ENCODE peak calls at places on chromosomes 2 and 18, in nine cellular contexts. P is psoas muscle, K is neural progenitor cell, J is fibroblast of the aortic adventitia, Y is IMR-90, W is tibial artery, H is AG09309, F is dorsolateral prefrontal cortex, D is Peyer's patch. L is an unnamed sample.
A peak's percentile ranks its signal among the peaks of the same experiment; 100 is the strongest.

GRCh38 chr2:158889135-158889853 is 79.1 kb upstream of the TANC1 start:
- DNase-seq in P (no peak), K (no peak), J (no peak), Y (no peak), W (no peak), H (no peak), F (no peak), D (no peak), L (no peak)

GRCh38 chr2:127582863-127583861 is 47.7 kb downstream of the MYO7B start:
- DNase-seq in P (no peak), K (no peak), J (no peak), Y (no peak), W (no peak), H (no peak), F (no peak), D (peak; percentile 34), L (no peak)

GRCh38 chr2:189982777-189983394 is 79.6 kb downstream of the MSTN start:
- DNase-seq in P (no peak), K (peak; percentile 11), J (peak; percentile 4), Y (no peak), W (no peak), H (no peak), F (no peak), D (no peak), L (peak; percentile 7)

GRCh38 chr2:135798275-135798705 is 38.7 kb downstream of the LCT start:
- DNase-seq in P (no peak), K (no peak), J (no peak), Y (no peak), W (no peak), H (no peak), F (no peak), D (no peak), L (no peak)

GRCh38 chr2:180890781-180891180 is 89.6 kb upstream of the UBE2E3 start:
- DNase-seq in P (no peak), K (no peak), J (peak; percentile 42), Y (peak; percentile 1), W (no peak), H (no peak), F (no peak), D (no peak), L (peak; percentile 23)

GRCh38 chr2:181178130-181178529 is 197.7 kb downstream of the UBE2E3 start:
- DNase-seq in P (no peak), K (no peak), J (no peak), Y (no peak), W (no peak), H (no peak), F (no peak), D (no peak), L (no peak)

GRCh38 chr18:74412106-74412880 is 44.8 kb downstream of the DIPK1C start:
- DNase-seq in P (no peak), K (peak; percentile 84), J (no peak), Y (no peak), W (no peak), H (no peak), F (peak; percentile 26), D (peak; percentile 26), L (no peak)

GRCh38 chr2:98891591-98891990 is 44.4 kb downstream of the CRACDL start:
- DNase-seq in P (no peak), K (no peak), J (no peak), Y (no peak), W (no peak), H (no peak), F (no peak), D (no peak), L (no peak)

GRCh38 chr2:20366672-20367116 is 16.1 kb upstream of the PUM2 start:
- DNase-seq in P (no peak), K (no peak), J (no peak), Y (peak; percentile 63), W (no peak), H (no peak), F (no peak), D (no peak), L (no peak)

GRCh38 chr2:79432731-79433146 is 80.1 kb upstream of the CTNNA2 start:
- DNase-seq in P (no peak), K (peak; percentile 56), J (no peak), Y (no peak), W (no peak), H (no peak), F (peak; percentile 4), D (no peak), L (no peak)

GRCh38 chr2:25041307-25041927 is 459 bp upstream of the EFR3B start:
- DNase-seq in P (peak; percentile 39), K (peak; percentile 88), J (peak; percentile 23), Y (peak; percentile 32), W (peak; percentile 74), H (no peak), F (peak; percentile 56), D (peak; percentile 66), L (peak; percentile 36)

GRCh38 chr2:128412181-128412871 is 93.7 kb upstream of the HS6ST1 start:
- DNase-seq in P (no peak), K (no peak), J (no peak), Y (no peak), W (peak; percentile 42), H (no peak), F (no peak), D (peak; percentile 34), L (no peak)

GRCh38 chr18:60421356-60422118 is 49.0 kb upstream of the MC4R start:
- DNase-seq in P (no peak), K (no peak), J (no peak), Y (no peak), W (no peak), H (no peak), F (no peak), D (no peak), L (no peak)

GRCh38 chr2:48600204-48600813 is 17.3 kb upstream of the GTF2A1L start:
- DNase-seq in P (no peak), K (peak; percentile 54), J (peak; percentile 57), Y (peak; percentile 67), W (no peak), H (no peak), F (peak; percentile 6), D (no peak), L (peak; percentile 70)

GRCh38 chr2:218026244-218026643 is 23.4 kb upstream of the TNS1 start:
- DNase-seq in P (no peak), K (no peak), J (no peak), Y (no peak), W (peak; percentile 16), H (no peak), F (no peak), D (peak; percentile 26), L (no peak)

GRCh38 chr2:237269121-237269875 is 144.7 kb downstream of the COL6A3 start:
- DNase-seq in P (no peak), K (no peak), J (no peak), Y (peak; percentile 44), W (no peak), H (no peak), F (no peak), D (no peak), L (no peak)

GRCh38 chr2:75500633-75501032 is 60.1 kb downstream of the EVA1A start:
- DNase-seq in P (no peak), K (no peak), J (no peak), Y (peak; percentile 54), W (no peak), H (no peak), F (no peak), D (no peak), L (no peak)

GRCh38 chr2:200042944-200043343 is 87.6 kb downstream of the MAIP1 start:
- DNase-seq in P (no peak), K (no peak), J (peak; percentile 17), Y (peak; percentile 89), W (no peak), H (no peak), F (no peak), D (no peak), L (no peak)

GRCh38 chr18:58668897-58669296 is 2.4 kb upstream of the MALT1 start:
- DNase-seq in P (no peak), K (no peak), J (no peak), Y (peak; percentile 80), W (no peak), H (no peak), F (no peak), D (no peak), L (peak; percentile 33)

GRCh38 chr2:27217173-27218121 is at the start of gene CAD:
- DNase-seq in P (peak; percentile 88), K (peak; percentile 96), J (peak; percentile 74), Y (peak; percentile 75), W (peak; percentile 93), H (no peak), F (peak; percentile 89), D (peak; percentile 94), L (peak; percentile 84)

GRCh38 chr2:12014088-12014960 is 267.9 kb downstream of the LPIN1 start:
- DNase-seq in P (no peak), K (no peak), J (peak; percentile 54), Y (peak; percentile 70), W (peak; percentile 67), H (peak; percentile 68), F (no peak), D (no peak), L (no peak)
- TF ChIP-seq CTCF in P (no peak), K (no peak), J (no peak), Y (no peak), W (no peak), H (no peak), F (no peak), D (no peak), L (no peak)

DNA sequence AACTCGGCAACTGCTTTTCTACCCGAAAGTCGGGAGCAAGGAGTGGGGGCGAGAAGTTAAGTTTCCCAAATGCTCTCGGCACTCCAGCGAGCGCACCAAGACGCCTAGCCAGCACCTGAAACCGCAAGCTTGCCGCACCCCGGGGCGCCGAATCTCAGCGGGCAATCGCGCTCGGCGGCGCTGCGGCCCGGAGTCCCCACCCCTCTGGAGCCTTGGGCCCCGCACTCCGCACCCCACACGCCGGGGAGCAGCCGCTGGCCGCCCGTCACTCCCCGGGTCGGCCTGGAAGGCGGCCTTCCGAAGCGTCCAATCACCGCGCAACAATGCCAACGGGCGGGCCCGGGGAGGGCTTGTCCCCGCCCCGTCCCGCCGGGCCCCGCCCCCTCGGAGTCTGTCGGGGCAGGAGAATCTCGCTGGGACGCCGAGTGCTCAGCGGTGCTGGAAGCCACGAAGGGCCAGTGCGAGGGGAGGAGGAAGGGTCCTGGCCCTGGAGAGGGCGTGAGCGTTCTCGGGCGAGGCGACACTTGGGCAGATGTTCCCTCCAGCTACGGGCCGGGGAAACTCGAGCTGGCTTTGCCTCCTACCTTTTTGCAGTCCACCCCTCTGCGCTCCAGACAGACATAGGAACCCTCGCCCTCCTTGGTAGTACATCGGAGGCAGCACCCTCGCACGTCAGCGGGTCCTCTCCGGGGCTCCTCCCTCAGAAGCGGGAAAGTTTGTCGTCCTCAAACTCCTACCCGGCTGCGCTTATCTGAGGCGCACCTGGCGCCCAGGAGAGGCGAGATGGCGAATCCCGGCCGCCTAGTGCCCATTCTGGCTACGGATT is 1.1 kb upstream of the ZBTB7C start:
- DNase-seq in P (peak; percentile 94), K (peak; percentile 95), J (peak; percentile 69), Y (peak; percentile 72), W (peak; percentile 96), H (no peak), F (peak; percentile 75), D (peak; percentile 91), L (peak; percentile 80)
- H3K4me3 ChIP-seq in P (peak overlapping the region; percentile 86), K (peak overlapping the region; percentile 82), J (peak overlapping the region; percentile 78), Y (peak overlapping the region; percentile 49), W (peak overlapping the region; percentile 92), H (peak overlapping the region; percentile 66), F (peak overlapping the region; percentile 80), D (peak overlapping the region; percentile 51), L (peak overlapping the region; percentile 68)

GRCh38 chr2:86518498-86518897 is 44.7 kb downstream of the CHMP3 start:
- DNase-seq in P (no peak), K (peak; percentile 43), J (peak; percentile 26), Y (no peak), W (no peak), H (no peak), F (peak; percentile 23), D (no peak), L (peak; percentile 39)
- TF ChIP-seq CTCF in P (peak; percentile 23), K (peak; percentile 44), J (peak; percentile 51), Y (peak; percentile 29), W (peak; percentile 11), H (peak; percentile 50), F (peak; percentile 72), D (peak; percentile 31), L (peak; percentile 54)

GRCh38 chr2:197209274-197209673 is 101.3 kb downstream of the ANKRD44 start:
- DNase-seq in P (no peak), K (no peak), J (no peak), Y (no peak), W (no peak), H (no peak), F (no peak), D (no peak), L (no peak)
- H3K4me3 ChIP-seq in P (no peak overlapping the region), K (no peak overlapping the region), J (no peak overlapping the region), Y (no peak overlapping the region), W (no peak overlapping the region), H (no peak overlapping the region), F (no peak overlapping the region), D (no peak overlapping the region), L (no peak overlapping the region)

L was measured in fibroblast of pulmonary artery.